ENCODE peak calls at places on chromosomes 2 and 18, in seven cellular contexts. A is heart left ventricle, S is HFF-Myc, E is epithelial cell of esophagus, C is fibroblast of the aortic adventitia, R is lower lobe of right lung, T is bronchial epithelial cell. D is an unnamed sample.

GRCh38 chr2:36464006-36464721 is 108.6 kb downstream of the CRIM1 start:
- DNase-seq in E (no peak), C (no peak), R (no peak), S (no peak), A (no peak), T (no peak), D (no peak)

GRCh38 chr2:28716265-28716865 is 35.3 kb upstream of the PPP1CB start:
- DNase-seq in T (peak), A (peak), C (peak), R (no peak), S (peak), E (peak), D (peak)

GRCh38 chr2:75844651-75845050 is 133.9 kb upstream of the GCFC2 start:
- DNase-seq in S (no peak), T (peak), C (no peak), R (no peak), A (no peak), E (peak), D (no peak)

GRCh38 chr2:133504566-133505505 is 63.4 kb downstream of the NCKAP5 start:
- DNase-seq in R (peak), E (peak), A (peak), S (no peak), C (peak), T (peak), D (no peak)

GRCh38 chr2:60806988-60807681 is 51.1 kb downstream of the PAPOLG start:
- DNase-seq in E (peak), A (no peak), R (no peak), T (peak), S (peak), C (peak), D (no peak)

GRCh38 chr2:160246356-160246755 is 46.3 kb upstream of the ITGB6 start:
- DNase-seq in S (no peak), E (peak), C (peak), T (peak), R (no peak), A (no peak), D (no peak)

GRCh38 chr2:164839914-164840457 is 1.6 kb downstream of the COBLL1 start:
- DNase-seq in E (peak), S (no peak), R (no peak), A (no peak), C (peak), T (peak), D (peak)

GRCh38 chr2:7118606-7119503 is 201.6 kb downstream of the RNF144A start:
- DNase-seq in C (peak), E (peak), S (no peak), R (no peak), T (peak), A (no peak), D (no peak)

GRCh38 chr2:100581265-100581612 is 18.4 kb downstream of the PDCL3 start:
- DNase-seq in A (no peak), E (no peak), S (no peak), T (no peak), C (no peak), R (no peak), D (no peak)

GRCh38 chr2:227163998-227164744 is at the start of the genes COL4A3 and COL4A4:
- DNase-seq in R (peak), T (no peak), S (no peak), A (peak), C (peak), E (peak), D (no peak)

GRCh38 chr2:71796174-71796592 is 342.8 kb downstream of the DYSF start:
- DNase-seq in T (peak), E (peak), C (no peak), S (peak), R (no peak), A (no peak), D (no peak)

GRCh38 chr2:45170191-45170975 is 161.1 kb upstream of the SIX2 start:
- DNase-seq in A (no peak), C (no peak), R (no peak), E (no peak), T (peak), S (no peak), D (no peak)

GRCh38 chr2:45167885-45168284 is 158.6 kb upstream of the SIX2 start:
- DNase-seq in S (no peak), E (no peak), R (no peak), C (no peak), A (no peak), T (no peak), D (no peak)

GRCh38 chr2:45170976-45171514 is 161.8 kb upstream of the SIX2 start:
- DNase-seq in C (no peak), S (no peak), T (peak), E (peak), A (no peak), R (no peak), D (no peak)

GRCh38 chr2:45168731-45169338 is 159.6 kb upstream of the SIX2 start:
- DNase-seq in C (no peak), S (no peak), E (peak), A (no peak), R (no peak), T (peak), D (no peak)

DNA sequence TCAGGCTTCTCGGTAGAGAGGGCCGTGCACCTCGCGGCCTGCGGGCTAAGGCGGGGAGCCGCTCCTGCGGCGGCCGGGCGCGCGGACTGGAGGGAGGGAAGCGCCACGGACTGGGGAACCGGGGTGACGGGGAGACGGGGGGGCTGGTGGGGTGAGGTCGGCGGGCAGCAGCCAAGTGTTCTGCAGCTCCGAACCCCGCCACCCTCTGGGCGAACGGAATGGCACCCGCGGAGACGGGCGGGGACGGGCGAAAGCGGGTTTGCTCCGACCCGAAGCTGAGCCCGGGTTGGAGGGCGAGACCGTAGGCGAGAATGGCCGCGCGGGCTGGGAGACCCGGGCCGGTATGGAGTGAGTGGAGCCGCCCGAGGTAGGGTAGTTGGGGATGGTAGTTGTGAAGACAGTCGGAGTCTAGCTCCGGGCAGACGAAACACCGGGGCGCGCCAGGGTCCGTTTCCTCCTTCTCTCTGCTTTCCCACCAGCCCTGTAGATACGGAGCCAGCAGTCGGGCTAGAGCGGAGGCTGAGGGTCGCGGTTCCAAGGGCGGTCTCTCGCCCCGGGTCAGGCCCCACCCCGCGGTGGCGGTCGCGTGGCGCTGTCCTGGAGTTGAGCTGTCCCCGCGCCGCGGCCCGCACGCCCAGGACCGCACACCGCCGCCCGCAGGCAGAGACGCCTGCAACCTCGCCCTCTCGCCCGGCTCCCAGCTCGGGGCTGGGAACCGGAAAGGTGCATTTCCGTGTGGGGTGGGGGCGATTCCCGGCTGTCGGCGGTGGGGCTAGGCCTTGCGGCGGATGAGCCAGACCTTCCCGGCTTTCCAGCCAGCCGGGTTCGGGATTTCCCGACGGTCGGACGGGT is 160.3 kb upstream of the SIX2 start:
- DNase-seq in C (no peak), E (peak), S (no peak), A (no peak), T (peak), R (no peak), D (no peak)
- TF ChIP-seq CTCF in C (no peak), E (no peak), S (no peak), A (no peak), T (peak), R (no peak), D (peak)

GRCh38 chr2:217695033-217695520 is 307.7 kb downstream of the TNS1 start:
- DNase-seq in E (peak), R (no peak), T (peak), S (no peak), C (peak), A (no peak), D (peak)
- H3K4me3 ChIP-seq in E (no peak), R (no peak), T (no peak), S (no peak), C (no peak), A (no peak), D (no peak)

DNA sequence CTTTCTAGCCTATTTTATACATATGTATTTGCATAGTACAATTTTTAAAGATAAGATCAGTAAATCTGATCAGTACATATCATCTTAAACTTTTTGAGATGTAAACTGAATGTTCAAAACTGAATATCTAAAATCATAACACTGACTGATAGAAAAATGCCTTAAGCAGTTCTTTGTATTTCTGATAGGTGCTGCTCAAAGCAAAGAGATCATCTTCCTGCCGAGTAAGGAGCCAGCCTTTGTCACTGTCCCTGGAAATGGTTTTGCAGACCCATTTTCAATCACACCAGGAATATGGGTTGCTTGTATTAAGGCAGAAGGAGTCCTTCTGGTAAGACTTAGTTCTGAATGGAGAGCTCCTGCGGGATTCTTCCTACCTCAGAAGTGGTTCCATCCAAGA is 135.0 kb downstream of the LAMA3 start:
- DNase-seq in R (no peak), S (no peak), C (no peak), T (peak), E (no peak), A (no peak), D (no peak)
- TF ChIP-seq CTCF in R (no peak), S (no peak), C (no peak), T (no peak), E (peak), A (no peak), D (peak)

GRCh38 chr2:154696771-154697170 is 1.7 kb upstream of the KCNJ3 start:
- DNase-seq in C (no peak), E (no peak), T (no peak), S (no peak), A (no peak), R (no peak), D (no peak)
- H3K4me3 ChIP-seq in C (no peak), E (no peak), T (no peak), S (no peak), A (peak), R (no peak), D (peak)